ENCODE peak calls at places on chromosomes 3 and 15, in ten cellular contexts. One of them, this sample, is unnamed.
A peak's percentile ranks its signal among the peaks of the same experiment; 100 is the strongest.

GRCh38 chr3:129603561-129603942 is 2.9 kb downstream of the PLXND1 start:
- DNase-seq in AG10803: no peak
- DNase-seq in ovary: no peak
- DNase-seq in A673: peak; percentile 28
- DNase-seq in H9: no peak
- DNase-seq in Peyer's patch: no peak
- DNase-seq in A549: no peak
- DNase-seq in retinal pigment epithelial cell: no peak
- DNase-seq in lung: no peak
- DNase-seq in foreskin fibroblast: no peak
- DNase-seq in this sample: no peak

GRCh38 chr3:141345528-141345927 is 22.8 kb upstream of the ZBTB38 start:
- DNase-seq in AG10803: no peak
- DNase-seq in ovary: no peak
- DNase-seq in A673: no peak
- DNase-seq in H9: no peak
- DNase-seq in Peyer's patch: no peak
- DNase-seq in A549: no peak
- DNase-seq in retinal pigment epithelial cell: no peak
- DNase-seq in lung: no peak
- DNase-seq in foreskin fibroblast: no peak
- DNase-seq in this sample: no peak

GRCh38 chr3:28935141-28935540 is 345.7 kb upstream of the RBMS3 start:
- DNase-seq in AG10803: no peak
- DNase-seq in ovary: no peak
- DNase-seq in A673: no peak
- DNase-seq in H9: no peak
- DNase-seq in Peyer's patch: no peak
- DNase-seq in A549: no peak
- DNase-seq in retinal pigment epithelial cell: no peak
- DNase-seq in lung: no peak
- DNase-seq in foreskin fibroblast: no peak
- DNase-seq in this sample: no peak

GRCh38 chr3:121529308-121529707 is 16.5 kb downstream of the POLQ start:
- DNase-seq in AG10803: peak; percentile 22
- DNase-seq in ovary: no peak
- DNase-seq in A673: peak; percentile 16
- DNase-seq in H9: no peak
- DNase-seq in Peyer's patch: no peak
- DNase-seq in A549: peak; percentile 21
- DNase-seq in retinal pigment epithelial cell: no peak
- DNase-seq in lung: no peak
- DNase-seq in foreskin fibroblast: no peak
- DNase-seq in this sample: no peak

GRCh38 chr15:40115670-40116093 is 7.0 kb upstream of the BMF start:
- DNase-seq in AG10803: peak; percentile 12
- DNase-seq in ovary: no peak
- DNase-seq in A673: no peak
- DNase-seq in H9: peak; percentile 67
- DNase-seq in Peyer's patch: no peak
- DNase-seq in A549: no peak
- DNase-seq in retinal pigment epithelial cell: no peak
- DNase-seq in lung: peak; percentile 68
- DNase-seq in foreskin fibroblast: no peak
- DNase-seq in this sample: no peak

GRCh38 chr15:66860844-66861243 is 158.8 kb downstream of the SMAD6 start:
- DNase-seq in AG10803: peak; percentile 51
- DNase-seq in ovary: no peak
- DNase-seq in A673: no peak
- DNase-seq in H9: peak; percentile 14
- DNase-seq in Peyer's patch: no peak
- DNase-seq in A549: no peak
- DNase-seq in retinal pigment epithelial cell: no peak
- DNase-seq in lung: no peak
- DNase-seq in foreskin fibroblast: no peak
- DNase-seq in this sample: no peak

GRCh38 chr3:172289583-172289982 is 158.7 kb downstream of the GHSR start:
- DNase-seq in AG10803: no peak
- DNase-seq in ovary: no peak
- DNase-seq in A673: no peak
- DNase-seq in H9: peak; percentile 56
- DNase-seq in Peyer's patch: no peak
- DNase-seq in A549: no peak
- DNase-seq in retinal pigment epithelial cell: no peak
- DNase-seq in lung: no peak
- DNase-seq in foreskin fibroblast: no peak
- DNase-seq in this sample: peak; percentile 25

GRCh38 chr15:87827126-87827525 is 429.4 kb downstream of the NTRK3 start:
- DNase-seq in AG10803: peak; percentile 12
- DNase-seq in ovary: no peak
- DNase-seq in A673: no peak
- DNase-seq in H9: no peak
- DNase-seq in Peyer's patch: no peak
- DNase-seq in A549: no peak
- DNase-seq in retinal pigment epithelial cell: no peak
- DNase-seq in lung: no peak
- DNase-seq in foreskin fibroblast: peak; percentile 32
- DNase-seq in this sample: no peak

GRCh38 chr3:184117649-184118048 is 17.5 kb upstream of the EIF2B5 start:
- DNase-seq in AG10803: no peak
- DNase-seq in ovary: no peak
- DNase-seq in A673: peak; percentile 65
- DNase-seq in H9: no peak
- DNase-seq in Peyer's patch: no peak
- DNase-seq in A549: no peak
- DNase-seq in retinal pigment epithelial cell: no peak
- DNase-seq in lung: no peak
- DNase-seq in foreskin fibroblast: no peak
- DNase-seq in this sample: peak; percentile 15

GRCh38 chr15:49242820-49243219 is 72.8 kb downstream of the GALK2 start:
- DNase-seq in AG10803: peak; percentile 91
- DNase-seq in ovary: no peak
- DNase-seq in A673: no peak
- DNase-seq in H9: no peak
- DNase-seq in Peyer's patch: no peak
- DNase-seq in A549: no peak
- DNase-seq in retinal pigment epithelial cell: peak; percentile 49
- DNase-seq in lung: no peak
- DNase-seq in foreskin fibroblast: peak; percentile 46
- DNase-seq in this sample: no peak

GRCh38 chr15:61337541-61337940 is 108.4 kb upstream of the RORA start:
- DNase-seq in AG10803: no peak
- DNase-seq in ovary: no peak
- DNase-seq in A673: no peak
- DNase-seq in H9: no peak
- DNase-seq in Peyer's patch: no peak
- DNase-seq in A549: no peak
- DNase-seq in retinal pigment epithelial cell: no peak
- DNase-seq in lung: no peak
- DNase-seq in foreskin fibroblast: peak; percentile 23
- DNase-seq in this sample: no peak

GRCh38 chr15:100336061-100336460 is 5.7 kb downstream of the ADAMTS17 start:
- DNase-seq in AG10803: no peak
- DNase-seq in ovary: no peak
- DNase-seq in A673: no peak
- DNase-seq in H9: no peak
- DNase-seq in Peyer's patch: no peak
- DNase-seq in A549: no peak
- DNase-seq in retinal pigment epithelial cell: no peak
- DNase-seq in lung: no peak
- DNase-seq in foreskin fibroblast: no peak
- DNase-seq in this sample: no peak

GRCh38 chr3:55198554-55198953 is 270.7 kb upstream of the LRTM1 start:
- DNase-seq in AG10803: peak; percentile 98
- DNase-seq in ovary: no peak
- DNase-seq in A673: no peak
- DNase-seq in H9: no peak
- DNase-seq in Peyer's patch: no peak
- DNase-seq in A549: no peak
- DNase-seq in retinal pigment epithelial cell: no peak
- DNase-seq in lung: no peak
- DNase-seq in foreskin fibroblast: peak; percentile 89
- DNase-seq in this sample: no peak

GRCh38 chr3:19399836-19400235 is 251.5 kb downstream of the KCNH8 start:
- DNase-seq in AG10803: no peak
- DNase-seq in ovary: no peak
- DNase-seq in A673: no peak
- DNase-seq in H9: no peak
- DNase-seq in Peyer's patch: no peak
- DNase-seq in A549: no peak
- DNase-seq in retinal pigment epithelial cell: no peak
- DNase-seq in lung: no peak
- DNase-seq in foreskin fibroblast: no peak
- DNase-seq in this sample: no peak

DNA sequence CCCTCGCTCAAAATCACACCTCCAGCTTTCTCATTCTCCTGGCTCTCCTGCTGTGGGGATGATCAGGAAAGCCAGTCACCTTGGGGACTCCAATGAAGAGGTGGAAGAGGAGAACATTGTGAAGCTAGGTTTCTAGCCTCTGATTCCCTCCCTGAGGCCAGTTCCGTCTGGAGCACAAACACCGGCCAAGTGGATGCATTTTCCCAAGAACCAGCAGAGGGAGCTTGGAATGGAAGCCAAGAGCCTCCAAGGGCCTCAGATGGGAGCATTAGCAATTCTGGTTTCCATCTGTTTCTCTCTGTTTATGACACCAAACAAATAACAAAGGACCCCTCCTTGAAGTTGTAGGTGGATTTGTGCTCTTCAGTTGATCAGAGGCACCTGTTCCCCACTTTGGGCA is 40.6 kb upstream of the NMNAT3 start:
- DNase-seq in AG10803: peak; percentile 35
- DNase-seq in ovary: peak; percentile 73
- DNase-seq in A673: peak; percentile 61
- DNase-seq in H9: peak; percentile 65
- DNase-seq in Peyer's patch: no peak
- DNase-seq in A549: peak; percentile 25
- DNase-seq in retinal pigment epithelial cell: peak; percentile 12
- DNase-seq in lung: no peak
- DNase-seq in foreskin fibroblast: no peak
- DNase-seq in this sample: peak; percentile 69
- TF ChIP-seq CTCF in AG10803: peak; percentile 65
- TF ChIP-seq CTCF in ovary: peak; percentile 30
- TF ChIP-seq CTCF in A673: peak; percentile 64
- TF ChIP-seq CTCF in H9: peak; percentile 75
- TF ChIP-seq CTCF in Peyer's patch: peak; percentile 18
- TF ChIP-seq CTCF in A549: peak; percentile 29
- TF ChIP-seq CTCF in retinal pigment epithelial cell: peak; percentile 85
- TF ChIP-seq CTCF in lung: no peak
- TF ChIP-seq CTCF in foreskin fibroblast: peak; percentile 53
- TF ChIP-seq CTCF in this sample: peak; percentile 77

GRCh38 chr3:194447657-194448056 is 39.1 kb downstream of the ATP13A3 start:
- DNase-seq in AG10803: no peak
- DNase-seq in ovary: no peak
- DNase-seq in A673: no peak
- DNase-seq in H9: no peak
- DNase-seq in Peyer's patch: no peak
- DNase-seq in A549: no peak
- DNase-seq in retinal pigment epithelial cell: no peak
- DNase-seq in lung: no peak
- DNase-seq in foreskin fibroblast: no peak
- DNase-seq in this sample: no peak

GRCh38 chr3:194446754-194447153 is 40.0 kb downstream of the ATP13A3 start:
- DNase-seq in AG10803: no peak
- DNase-seq in ovary: no peak
- DNase-seq in A673: no peak
- DNase-seq in H9: no peak
- DNase-seq in Peyer's patch: no peak
- DNase-seq in A549: no peak
- DNase-seq in retinal pigment epithelial cell: no peak
- DNase-seq in lung: no peak
- DNase-seq in foreskin fibroblast: no peak
- DNase-seq in this sample: no peak

GRCh38 chr3:194443911-194444310 is 42.9 kb downstream of the ATP13A3 start:
- DNase-seq in AG10803: peak; percentile 76
- DNase-seq in ovary: no peak
- DNase-seq in A673: no peak
- DNase-seq in H9: no peak
- DNase-seq in Peyer's patch: no peak
- DNase-seq in A549: no peak
- DNase-seq in retinal pigment epithelial cell: no peak
- DNase-seq in lung: no peak
- DNase-seq in foreskin fibroblast: no peak
- DNase-seq in this sample: no peak

GRCh38 chr3:194447161-194447560 is 39.6 kb downstream of the ATP13A3 start:
- DNase-seq in AG10803: no peak
- DNase-seq in ovary: no peak
- DNase-seq in A673: no peak
- DNase-seq in H9: no peak
- DNase-seq in Peyer's patch: no peak
- DNase-seq in A549: no peak
- DNase-seq in retinal pigment epithelial cell: peak; percentile 15
- DNase-seq in lung: no peak
- DNase-seq in foreskin fibroblast: no peak
- DNase-seq in this sample: no peak

DNA sequence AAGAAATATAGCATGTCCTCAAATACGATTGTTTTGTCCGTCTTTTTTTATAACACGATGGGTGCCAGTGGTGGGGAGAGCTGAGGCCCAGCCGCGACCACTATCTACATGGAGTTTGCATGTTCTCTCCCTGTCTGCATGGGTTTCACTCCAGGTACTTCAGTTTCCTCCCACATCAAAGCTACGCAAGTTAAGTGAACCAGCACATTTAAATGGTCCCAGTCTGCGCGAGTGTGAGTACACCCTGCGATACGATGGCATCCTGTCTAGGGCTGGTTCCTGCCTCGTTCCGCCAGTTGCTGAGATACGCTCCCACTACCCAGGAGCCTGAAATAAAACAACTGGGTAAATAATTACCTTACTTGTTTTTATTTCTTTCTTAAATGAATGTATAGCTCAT is 40.6 kb downstream of the ATP13A3 start:
- DNase-seq in AG10803: no peak
- DNase-seq in ovary: no peak
- DNase-seq in A673: no peak
- DNase-seq in H9: no peak
- DNase-seq in Peyer's patch: no peak
- DNase-seq in A549: no peak
- DNase-seq in retinal pigment epithelial cell: no peak
- DNase-seq in lung: no peak
- DNase-seq in foreskin fibroblast: no peak
- DNase-seq in this sample: no peak
- TF ChIP-seq CTCF in AG10803: no peak
- TF ChIP-seq CTCF in ovary: no peak
- TF ChIP-seq CTCF in A673: no peak
- TF ChIP-seq CTCF in H9: no peak
- TF ChIP-seq CTCF in Peyer's patch: no peak
- TF ChIP-seq CTCF in A549: no peak
- TF ChIP-seq CTCF in retinal pigment epithelial cell: no peak
- TF ChIP-seq CTCF in lung: no peak
- TF ChIP-seq CTCF in foreskin fibroblast: no peak
- TF ChIP-seq CTCF in this sample: no peak

GRCh38 chr3:128369106-128369708 is 97.5 kb downstream of the DNAJB8 start:
- DNase-seq in AG10803: no peak
- DNase-seq in ovary: no peak
- DNase-seq in A673: no peak
- DNase-seq in H9: no peak
- DNase-seq in Peyer's patch: no peak
- DNase-seq in A549: no peak
- DNase-seq in retinal pigment epithelial cell: no peak
- DNase-seq in lung: no peak
- DNase-seq in foreskin fibroblast: no peak
- DNase-seq in this sample: no peak
- TF ChIP-seq CTCF in AG10803: no peak
- TF ChIP-seq CTCF in ovary: no peak
- TF ChIP-seq CTCF in A673: no peak
- TF ChIP-seq CTCF in H9: no peak
- TF ChIP-seq CTCF in Peyer's patch: no peak
- TF ChIP-seq CTCF in A549: no peak
- TF ChIP-seq CTCF in retinal pigment epithelial cell: no peak
- TF ChIP-seq CTCF in lung: no peak
- TF ChIP-seq CTCF in foreskin fibroblast: no peak
- TF ChIP-seq CTCF in this sample: no peak

GRCh38 chr3:61624300-61624699 is 62.9 kb downstream of the PTPRG start:
- DNase-seq in AG10803: no peak
- DNase-seq in ovary: no peak
- DNase-seq in A673: no peak
- DNase-seq in H9: no peak
- DNase-seq in Peyer's patch: no peak
- DNase-seq in A549: no peak
- DNase-seq in retinal pigment epithelial cell: no peak
- DNase-seq in lung: no peak
- DNase-seq in foreskin fibroblast: no peak
- DNase-seq in this sample: no peak
- TF ChIP-seq CTCF in AG10803: no peak
- TF ChIP-seq CTCF in ovary: no peak
- TF ChIP-seq CTCF in A673: no peak
- TF ChIP-seq CTCF in H9: no peak
- TF ChIP-seq CTCF in Peyer's patch: no peak
- TF ChIP-seq CTCF in A549: no peak
- TF ChIP-seq CTCF in retinal pigment epithelial cell: no peak
- TF ChIP-seq CTCF in lung: no peak
- TF ChIP-seq CTCF in foreskin fibroblast: no peak
- TF ChIP-seq CTCF in this sample: no peak

This sample was measured in WERI-Rb-1.